ENCODE peak calls at places on chromosomes 3 and 15, in seven cellular contexts. One of them, this sample, is unnamed.

GRCh38 chr3:30470566-30470965 is 135.8 kb upstream of the TGFBR2 start:
- DNase-seq in bronchial epithelial cell: no peak
- DNase-seq in coronary artery: no peak
- DNase-seq in PC-3: no peak
- DNase-seq in brain microvascular endothelial cell: no peak
- DNase-seq in heart left ventricle: no peak
- DNase-seq in lower lobe of right lung: no peak
- DNase-seq in this sample: no peak

GRCh38 chr15:98722209-98722608 is 73.9 kb downstream of the IGF1R start:
- DNase-seq in bronchial epithelial cell: no peak
- DNase-seq in coronary artery: no peak
- DNase-seq in PC-3: no peak
- DNase-seq in brain microvascular endothelial cell: no peak
- DNase-seq in heart left ventricle: no peak
- DNase-seq in lower lobe of right lung: no peak
- DNase-seq in this sample: no peak

GRCh38 chr3:128201158-128201755 is 48.0 kb downstream of the EEFSEC start:
- DNase-seq in bronchial epithelial cell: no peak
- DNase-seq in coronary artery: no peak
- DNase-seq in PC-3: no peak
- DNase-seq in brain microvascular endothelial cell: no peak
- DNase-seq in heart left ventricle: no peak
- DNase-seq in lower lobe of right lung: no peak
- DNase-seq in this sample: no peak

GRCh38 chr3:156187146-156187769 is 66.9 kb downstream of the KCNAB1 start:
- DNase-seq in bronchial epithelial cell: peak
- DNase-seq in coronary artery: no peak
- DNase-seq in PC-3: peak
- DNase-seq in brain microvascular endothelial cell: peak
- DNase-seq in heart left ventricle: no peak
- DNase-seq in lower lobe of right lung: no peak
- DNase-seq in this sample: peak

GRCh38 chr3:118972974-118973373 is 61.7 kb downstream of the IGSF11 start:
- DNase-seq in bronchial epithelial cell: no peak
- DNase-seq in coronary artery: no peak
- DNase-seq in PC-3: no peak
- DNase-seq in brain microvascular endothelial cell: no peak
- DNase-seq in heart left ventricle: no peak
- DNase-seq in lower lobe of right lung: no peak
- DNase-seq in this sample: no peak

GRCh38 chr15:51277085-51277484 is 61.3 kb downstream of the CYP19A1 start:
- DNase-seq in bronchial epithelial cell: no peak
- DNase-seq in coronary artery: no peak
- DNase-seq in PC-3: no peak
- DNase-seq in brain microvascular endothelial cell: no peak
- DNase-seq in heart left ventricle: no peak
- DNase-seq in lower lobe of right lung: no peak
- DNase-seq in this sample: no peak

GRCh38 chr3:65992106-65992505 is 46.6 kb downstream of the MAGI1 start:
- DNase-seq in bronchial epithelial cell: peak
- DNase-seq in coronary artery: no peak
- DNase-seq in PC-3: no peak
- DNase-seq in brain microvascular endothelial cell: no peak
- DNase-seq in heart left ventricle: no peak
- DNase-seq in lower lobe of right lung: no peak
- DNase-seq in this sample: no peak

GRCh38 chr3:192899540-192899982 is 18.1 kb downstream of the MB21D2 start:
- DNase-seq in bronchial epithelial cell: no peak
- DNase-seq in coronary artery: no peak
- DNase-seq in PC-3: peak
- DNase-seq in brain microvascular endothelial cell: peak
- DNase-seq in heart left ventricle: no peak
- DNase-seq in lower lobe of right lung: no peak
- DNase-seq in this sample: no peak

GRCh38 chr15:48872632-48873031 is 5.3 kb upstream of the EID1 start:
- DNase-seq in bronchial epithelial cell: no peak
- DNase-seq in coronary artery: no peak
- DNase-seq in PC-3: no peak
- DNase-seq in brain microvascular endothelial cell: no peak
- DNase-seq in heart left ventricle: no peak
- DNase-seq in lower lobe of right lung: no peak
- DNase-seq in this sample: no peak

GRCh38 chr3:143283432-143284128 is 164.0 kb downstream of the CHST2 start:
- DNase-seq in bronchial epithelial cell: peak
- DNase-seq in coronary artery: no peak
- DNase-seq in PC-3: peak
- DNase-seq in brain microvascular endothelial cell: no peak
- DNase-seq in heart left ventricle: no peak
- DNase-seq in lower lobe of right lung: no peak
- DNase-seq in this sample: no peak

GRCh38 chr15:50542051-50542450 is 4.4 kb downstream of the USP50 start:
- DNase-seq in bronchial epithelial cell: no peak
- DNase-seq in coronary artery: no peak
- DNase-seq in PC-3: no peak
- DNase-seq in brain microvascular endothelial cell: no peak
- DNase-seq in heart left ventricle: no peak
- DNase-seq in lower lobe of right lung: no peak
- DNase-seq in this sample: no peak

GRCh38 chr3:146133436-146133835 is 27.5 kb downstream of the PLOD2 start:
- DNase-seq in bronchial epithelial cell: no peak
- DNase-seq in coronary artery: no peak
- DNase-seq in PC-3: no peak
- DNase-seq in brain microvascular endothelial cell: no peak
- DNase-seq in heart left ventricle: no peak
- DNase-seq in lower lobe of right lung: no peak
- DNase-seq in this sample: no peak

GRCh38 chr3:153038779-153039178 is 123.2 kb upstream of the RAP2B start:
- DNase-seq in bronchial epithelial cell: peak
- DNase-seq in coronary artery: no peak
- DNase-seq in PC-3: peak
- DNase-seq in brain microvascular endothelial cell: no peak
- DNase-seq in heart left ventricle: no peak
- DNase-seq in lower lobe of right lung: no peak
- DNase-seq in this sample: peak

GRCh38 chr3:114527036-114527644 is 233.3 kb downstream of the TIGIT start:
- DNase-seq in bronchial epithelial cell: peak
- DNase-seq in coronary artery: no peak
- DNase-seq in PC-3: peak
- DNase-seq in brain microvascular endothelial cell: no peak
- DNase-seq in heart left ventricle: no peak
- DNase-seq in lower lobe of right lung: no peak
- DNase-seq in this sample: no peak

GRCh38 chr15:70439880-70440279 is 323.5 kb downstream of the UACA start:
- DNase-seq in bronchial epithelial cell: no peak
- DNase-seq in coronary artery: no peak
- DNase-seq in PC-3: no peak
- DNase-seq in brain microvascular endothelial cell: no peak
- DNase-seq in heart left ventricle: no peak
- DNase-seq in lower lobe of right lung: no peak
- DNase-seq in this sample: no peak

GRCh38 chr3:58880182-58880581 is 169.6 kb downstream of the CFAP20DC start:
- DNase-seq in bronchial epithelial cell: peak
- DNase-seq in coronary artery: no peak
- DNase-seq in PC-3: peak
- DNase-seq in brain microvascular endothelial cell: peak
- DNase-seq in heart left ventricle: no peak
- DNase-seq in lower lobe of right lung: no peak
- DNase-seq in this sample: no peak

GRCh38 chr3:127542441-127542952 is 48.0 kb downstream of the TPRA1 start:
- DNase-seq in bronchial epithelial cell: no peak
- DNase-seq in coronary artery: no peak
- DNase-seq in PC-3: no peak
- DNase-seq in brain microvascular endothelial cell: no peak
- DNase-seq in heart left ventricle: no peak
- DNase-seq in lower lobe of right lung: peak
- DNase-seq in this sample: no peak

GRCh38 chr15:41966414-41966812 is 5.9 kb downstream of the EHD4 start:
- DNase-seq in bronchial epithelial cell: no peak
- DNase-seq in coronary artery: no peak
- DNase-seq in PC-3: no peak
- DNase-seq in brain microvascular endothelial cell: no peak
- DNase-seq in heart left ventricle: no peak
- DNase-seq in lower lobe of right lung: no peak
- DNase-seq in this sample: no peak

GRCh38 chr3:36942632-36943248 is 2.1 kb downstream of the TRANK1 start:
- DNase-seq in bronchial epithelial cell: no peak
- DNase-seq in coronary artery: no peak
- DNase-seq in PC-3: no peak
- DNase-seq in brain microvascular endothelial cell: no peak
- DNase-seq in heart left ventricle: no peak
- DNase-seq in lower lobe of right lung: no peak
- DNase-seq in this sample: no peak

GRCh38 chr3:79809106-79809505 is 41.3 kb upstream of the ROBO1 start:
- DNase-seq in bronchial epithelial cell: no peak
- DNase-seq in coronary artery: no peak
- DNase-seq in PC-3: no peak
- DNase-seq in brain microvascular endothelial cell: peak
- DNase-seq in heart left ventricle: no peak
- DNase-seq in lower lobe of right lung: no peak
- DNase-seq in this sample: peak

GRCh38 chr15:39961051-39961450 is 27.1 kb downstream of the EIF2AK4 start:
- DNase-seq in bronchial epithelial cell: no peak
- DNase-seq in coronary artery: no peak
- DNase-seq in PC-3: no peak
- DNase-seq in brain microvascular endothelial cell: no peak
- DNase-seq in heart left ventricle: no peak
- DNase-seq in lower lobe of right lung: no peak
- DNase-seq in this sample: no peak

GRCh38 chr3:197253243-197253947 is 45.0 kb downstream of the DLG1 start:
- DNase-seq in bronchial epithelial cell: no peak
- DNase-seq in coronary artery: no peak
- DNase-seq in PC-3: no peak
- DNase-seq in brain microvascular endothelial cell: no peak
- DNase-seq in heart left ventricle: no peak
- DNase-seq in lower lobe of right lung: no peak
- DNase-seq in this sample: no peak

GRCh38 chr3:123618768-123619484 is 34.1 kb upstream of the HACD2 start:
- DNase-seq in bronchial epithelial cell: peak
- DNase-seq in coronary artery: peak
- DNase-seq in PC-3: peak
- DNase-seq in brain microvascular endothelial cell: no peak
- DNase-seq in heart left ventricle: peak
- DNase-seq in lower lobe of right lung: peak
- DNase-seq in this sample: no peak

DNA sequence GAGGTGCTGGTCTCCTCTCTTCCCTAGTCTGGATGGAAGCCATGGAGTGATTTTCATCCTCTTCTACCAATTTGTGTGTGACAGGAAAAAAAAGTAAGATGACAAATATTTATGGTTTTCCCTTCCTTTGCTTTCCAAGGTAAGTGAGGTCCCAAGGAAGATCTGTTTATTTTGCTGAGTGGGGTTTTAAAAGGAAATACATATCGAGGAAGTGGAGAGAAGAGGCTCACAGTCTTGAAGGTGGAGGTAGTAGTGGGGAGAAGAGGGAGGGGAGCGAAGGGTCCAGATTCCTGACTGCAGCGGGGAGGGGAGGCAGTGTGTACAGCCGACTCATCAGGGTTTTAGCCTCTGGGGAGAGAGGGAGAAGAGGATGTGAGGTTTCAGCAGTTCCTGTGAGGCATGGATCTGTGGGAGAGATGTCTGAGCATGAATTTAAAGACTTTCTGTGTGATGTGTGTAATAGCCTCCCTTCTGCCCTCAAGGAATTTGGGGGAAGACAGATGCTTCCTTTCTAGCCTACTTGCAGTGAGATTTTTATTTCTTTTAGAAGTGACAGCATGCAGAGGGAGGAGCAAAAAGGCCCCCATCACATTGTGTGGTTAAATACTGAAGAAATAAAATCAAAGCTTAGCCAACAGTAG is 272.4 kb downstream of the THRB start:
- DNase-seq in bronchial epithelial cell: peak
- DNase-seq in coronary artery: no peak
- DNase-seq in PC-3: peak
- DNase-seq in brain microvascular endothelial cell: no peak
- DNase-seq in heart left ventricle: no peak
- DNase-seq in lower lobe of right lung: no peak
- DNase-seq in this sample: no peak
- H3K4me3 ChIP-seq in bronchial epithelial cell: no peak
- H3K4me3 ChIP-seq in coronary artery: no peak
- H3K4me3 ChIP-seq in PC-3: no peak
- H3K4me3 ChIP-seq in brain microvascular endothelial cell: no peak
- H3K4me3 ChIP-seq in heart left ventricle: no peak
- H3K4me3 ChIP-seq in lower lobe of right lung: no peak
- H3K4me3 ChIP-seq in this sample: no peak

GRCh38 chr3:49656541-49657112 is 17.5 kb upstream of the APEH start:
- DNase-seq in bronchial epithelial cell: no peak
- DNase-seq in coronary artery: no peak
- DNase-seq in PC-3: no peak
- DNase-seq in brain microvascular endothelial cell: no peak
- DNase-seq in heart left ventricle: no peak
- DNase-seq in lower lobe of right lung: no peak
- DNase-seq in this sample: no peak
- TF ChIP-seq CTCF in bronchial epithelial cell: no peak
- TF ChIP-seq CTCF in coronary artery: no peak
- TF ChIP-seq CTCF in PC-3: no peak
- TF ChIP-seq CTCF in brain microvascular endothelial cell: peak
- TF ChIP-seq CTCF in heart left ventricle: no peak
- TF ChIP-seq CTCF in lower lobe of right lung: no peak
- TF ChIP-seq CTCF in this sample: no peak

GRCh38 chr15:33311312-33311971 is 675 bp downstream of the RYR3 start:
- DNase-seq in bronchial epithelial cell: no peak
- DNase-seq in coronary artery: no peak
- DNase-seq in PC-3: no peak
- DNase-seq in brain microvascular endothelial cell: no peak
- DNase-seq in heart left ventricle: no peak
- DNase-seq in lower lobe of right lung: no peak
- DNase-seq in this sample: no peak
- H3K4me3 ChIP-seq in bronchial epithelial cell: no peak
- H3K4me3 ChIP-seq in coronary artery: peak
- H3K4me3 ChIP-seq in PC-3: no peak
- H3K4me3 ChIP-seq in brain microvascular endothelial cell: no peak
- H3K4me3 ChIP-seq in heart left ventricle: peak
- H3K4me3 ChIP-seq in lower lobe of right lung: peak
- H3K4me3 ChIP-seq in this sample: peak

GRCh38 chr15:59360305-59360704 is 12.4 kb downstream of the MYO1E start:
- DNase-seq in bronchial epithelial cell: no peak
- DNase-seq in coronary artery: no peak
- DNase-seq in PC-3: no peak
- DNase-seq in brain microvascular endothelial cell: no peak
- DNase-seq in heart left ventricle: no peak
- DNase-seq in lower lobe of right lung: no peak
- DNase-seq in this sample: no peak
- TF ChIP-seq CTCF in bronchial epithelial cell: peak
- TF ChIP-seq CTCF in coronary artery: peak
- TF ChIP-seq CTCF in PC-3: peak
- TF ChIP-seq CTCF in brain microvascular endothelial cell: peak
- TF ChIP-seq CTCF in heart left ventricle: no peak
- TF ChIP-seq CTCF in lower lobe of right lung: no peak
- TF ChIP-seq CTCF in this sample: peak

GRCh38 chr3:147483578-147483977 is 74.4 kb downstream of the ZIC1 start:
- DNase-seq in bronchial epithelial cell: no peak
- DNase-seq in coronary artery: no peak
- DNase-seq in PC-3: no peak
- DNase-seq in brain microvascular endothelial cell: no peak
- DNase-seq in heart left ventricle: no peak
- DNase-seq in lower lobe of right lung: no peak
- DNase-seq in this sample: no peak

GRCh38 chr3:147483145-147483544 is 74.0 kb downstream of the ZIC1 start:
- DNase-seq in bronchial epithelial cell: no peak
- DNase-seq in coronary artery: no peak
- DNase-seq in PC-3: no peak
- DNase-seq in brain microvascular endothelial cell: no peak
- DNase-seq in heart left ventricle: no peak
- DNase-seq in lower lobe of right lung: no peak
- DNase-seq in this sample: no peak
- H3K4me3 ChIP-seq in bronchial epithelial cell: no peak
- H3K4me3 ChIP-seq in coronary artery: no peak
- H3K4me3 ChIP-seq in PC-3: no peak
- H3K4me3 ChIP-seq in brain microvascular endothelial cell: no peak
- H3K4me3 ChIP-seq in heart left ventricle: no peak
- H3K4me3 ChIP-seq in lower lobe of right lung: no peak
- H3K4me3 ChIP-seq in this sample: no peak